ENCODE peak calls at places on chromosomes 1 and 21, in eight cellular contexts. E, A, J, U, B, D, O and S are unnamed samples.

GRCh38 chr1:8763888-8764287 is 53.6 kb downstream of the RERE start:
- DNase-seq in E (no peak), A (no peak), J (no peak), U (no peak), B (no peak), D (no peak), O (no peak), S (no peak)

GRCh38 chr1:64036549-64036948 is 166.9 kb upstream of the UBE2U start:
- DNase-seq in E (no peak), A (no peak), J (no peak), U (no peak), B (no peak), D (no peak), O (no peak), S (no peak)

GRCh38 chr1:197915797-197916686 is 1.1 kb upstream of the LHX9 start:
- DNase-seq in E (no peak), A (no peak), J (peak; percentile 80), U (no peak), B (peak; percentile 71), D (no peak), O (no peak), S (peak; percentile 80)

GRCh38 chr1:19468397-19468956 is 16.9 kb downstream of the CAPZB start:
- DNase-seq in E (peak; percentile 43), A (peak; percentile 47), J (no peak), U (no peak), B (no peak), D (peak; percentile 67), O (no peak), S (peak; percentile 87)

GRCh38 chr1:110948038-110948810 is 15.5 kb downstream of the LRIF1 start:
- DNase-seq in E (no peak), A (no peak), J (no peak), U (no peak), B (no peak), D (no peak), O (no peak), S (no peak)

GRCh38 chr1:99589186-99589636 is 56.7 kb upstream of the PALMD start:
- DNase-seq in E (no peak), A (no peak), J (no peak), U (no peak), B (no peak), D (no peak), O (no peak), S (no peak)

GRCh38 chr1:172146149-172146850 is 274.2 kb upstream of the C1orf105 start:
- DNase-seq in E (no peak), A (no peak), J (no peak), U (no peak), B (no peak), D (no peak), O (no peak), S (no peak)

GRCh38 chr1:201553496-201554166 is 14.7 kb downstream of the NAV1 start:
- DNase-seq in E (no peak), A (no peak), J (no peak), U (no peak), B (no peak), D (no peak), O (no peak), S (no peak)

GRCh38 chr1:7595338-7595737 is 175.8 kb upstream of the VAMP3 start:
- DNase-seq in E (no peak), A (no peak), J (no peak), U (peak; percentile 36), B (no peak), D (no peak), O (no peak), S (no peak)

GRCh38 chr1:53413175-53414001 is 45.8 kb upstream of the DMRTB1 start:
- DNase-seq in E (peak; percentile 38), A (peak; percentile 23), J (no peak), U (no peak), B (peak; percentile 52), D (peak; percentile 62), O (no peak), S (no peak)

GRCh38 chr1:195158091-195158490 is 1450.1 kb downstream of the KCNT2 start:
- DNase-seq in E (no peak), A (no peak), J (no peak), U (no peak), B (no peak), D (no peak), O (no peak), S (no peak)

GRCh38 chr1:54854376-54855020 is 32.5 kb downstream of the DHCR24 start:
- DNase-seq in E (no peak), A (no peak), J (no peak), U (no peak), B (no peak), D (no peak), O (no peak), S (no peak)

GRCh38 chr21:26385721-26386120 is 187.4 kb downstream of the CYYR1 start:
- DNase-seq in E (no peak), A (no peak), J (no peak), U (no peak), B (no peak), D (no peak), O (no peak), S (no peak)

GRCh38 chr1:17875882-17876280 is 120.7 kb downstream of the ACTL8 start:
- DNase-seq in E (no peak), A (no peak), J (no peak), U (peak; percentile 59), B (no peak), D (no peak), O (no peak), S (peak; percentile 22)

GRCh38 chr1:59045636-59046035 is 251.3 kb upstream of the FGGY start:
- DNase-seq in E (no peak), A (no peak), J (no peak), U (no peak), B (no peak), D (no peak), O (no peak), S (no peak)

GRCh38 chr1:100325415-100326324 is 26.6 kb upstream of the CDC14A start:
- DNase-seq in E (no peak), A (no peak), J (no peak), U (no peak), B (no peak), D (no peak), O (no peak), S (no peak)

GRCh38 chr1:162319510-162320160 is 57.0 kb downstream of the SPATA46 start:
- DNase-seq in E (no peak), A (no peak), J (no peak), U (no peak), B (no peak), D (no peak), O (no peak), S (no peak)